ENCODE peak calls at places on chromosomes 4 and X, in nine cellular contexts. Q is DMS153; O is EL; E is C1 segment of cervical spinal cord; N is renal cortical epithelial cell; Y is iPS DF 6.9; S is stimulated activated CD4-positive, alpha-beta T cell treated with anti-CD3 and anti-CD28 coated beads, Interleukin-1b, Interleukin-23, amount 100 ng/mL, for 1 hour; I is astrocyte of the cerebellum; F is T-helper 1 cell. A is an unnamed sample.

GRCh38 chr4:183402771-183403170 is 41.7 kb upstream of the CDKN2AIP start:
- DNase-seq in Q (peak; percentile 60), O (peak; percentile 13), E (no peak), N (peak; percentile 46), Y (no peak), S (no peak), I (no peak), F (no peak), A (no peak)

GRCh38 chrX:45781901-45782553 is 581.4 kb upstream of the DIPK2B start:
- DNase-seq in Q (no peak), O (peak; percentile 67), E (no peak), N (peak; percentile 67), Y (no peak), S (no peak), I (no peak), F (no peak), A (no peak)

GRCh38 chr4:10008208-10009005 is 12.9 kb downstream of the SLC2A9 start:
- DNase-seq in Q (peak; percentile 27), O (no peak), E (no peak), N (peak; percentile 37), Y (no peak), S (no peak), I (no peak), F (no peak), A (no peak)

GRCh38 chr4:91961504-91961903 is 342.3 kb upstream of the GRID2 start:
- DNase-seq in Q (no peak), O (no peak), E (no peak), N (no peak), Y (no peak), S (no peak), I (no peak), F (no peak), A (no peak)

GRCh38 chr4:183588169-183588675 is 70.8 kb downstream of the RWDD4 start:
- DNase-seq in Q (no peak), O (no peak), E (no peak), N (peak; percentile 43), Y (no peak), S (no peak), I (no peak), F (no peak), A (no peak)

GRCh38 chr4:61245321-61245720 is 45.2 kb downstream of the ADGRL3 start:
- DNase-seq in Q (no peak), O (no peak), E (peak; percentile 63), N (no peak), Y (no peak), S (no peak), I (no peak), F (no peak), A (no peak)

GRCh38 chr4:162115323-162115722 is 48.5 kb downstream of the FSTL5 start:
- DNase-seq in Q (no peak), O (no peak), E (no peak), N (peak; percentile 25), Y (no peak), S (no peak), I (no peak), F (no peak), A (no peak)

GRCh38 chrX:110004210-110004609 is 1.3 kb downstream of the TMEM164 start:
- DNase-seq in Q (no peak), O (no peak), E (no peak), N (peak; percentile 51), Y (no peak), S (no peak), I (no peak), F (no peak), A (no peak)

GRCh38 chr4:52780206-52780605 is 29.0 kb upstream of the ERVMER34-1 start:
- DNase-seq in Q (no peak), O (peak; percentile 7), E (no peak), N (no peak), Y (no peak), S (no peak), I (peak; percentile 22), F (no peak), A (no peak)

GRCh38 chrX:63350551-63350950 is 581 bp downstream of the SPIN4 start:
- DNase-seq in Q (no peak), O (peak; percentile 44), E (peak; percentile 53), N (peak; percentile 1), Y (no peak), S (no peak), I (no peak), F (no peak), A (no peak)

GRCh38 chr4:36824682-36825081 is 419.9 kb upstream of the NWD2 start:
- DNase-seq in Q (no peak), O (no peak), E (no peak), N (no peak), Y (peak; percentile 20), S (no peak), I (no peak), F (no peak), A (no peak)

GRCh38 chrX:136586386-136586785 is 54.4 kb downstream of the VGLL1 start:
- DNase-seq in Q (no peak), O (no peak), E (no peak), N (peak; percentile 2), Y (no peak), S (no peak), I (peak; percentile 33), F (peak; percentile 10), A (no peak)

GRCh38 chr4:70515342-70516245 is 2.8 kb upstream of the AMTN start:
- DNase-seq in Q (no peak), O (peak; percentile 75), E (no peak), N (no peak), Y (no peak), S (no peak), I (no peak), F (no peak), A (no peak)

GRCh38 chrX:8663325-8663724 is 68.6 kb downstream of the ANOS1 start:
- DNase-seq in Q (no peak), O (peak; percentile 3), E (no peak), N (peak; percentile 0), Y (no peak), S (no peak), I (no peak), F (no peak), A (no peak)

GRCh38 chr4:145299380-145300076 is 119.1 kb upstream of the OTUD4 start:
- DNase-seq in Q (no peak), O (peak; percentile 88), E (no peak), N (peak; percentile 74), Y (no peak), S (peak; percentile 50), I (no peak), F (no peak), A (peak; percentile 14)

GRCh38 chrX:10854594-10854993 is 234.2 kb upstream of the MID1 start:
- DNase-seq in Q (no peak), O (no peak), E (no peak), N (no peak), Y (no peak), S (no peak), I (no peak), F (no peak), A (no peak)

GRCh38 chr4:166896254-166896653 is 338.0 kb downstream of the SPOCK3 start:
- DNase-seq in Q (no peak), O (no peak), E (no peak), N (no peak), Y (no peak), S (no peak), I (no peak), F (no peak), A (no peak)

GRCh38 chr4:66863481-66863880 is 681.8 kb downstream of the CENPC start:
- DNase-seq in Q (no peak), O (no peak), E (no peak), N (no peak), Y (no peak), S (no peak), I (no peak), F (no peak), A (no peak)

GRCh38 chr4:114386637-114387233 is 211.9 kb upstream of the UGT8 start:
- DNase-seq in Q (no peak), O (peak; percentile 28), E (no peak), N (peak; percentile 35), Y (no peak), S (no peak), I (peak; percentile 29), F (no peak), A (no peak)

GRCh38 chr4:145546556-145546955 is 64.9 kb downstream of the SMAD1 start:
- DNase-seq in Q (no peak), O (no peak), E (no peak), N (no peak), Y (no peak), S (no peak), I (peak; percentile 53), F (no peak), A (no peak)

GRCh38 chr4:38831653-38832052 is 25.0 kb downstream of the TLR6 start:
- DNase-seq in Q (no peak), O (peak; percentile 54), E (no peak), N (no peak), Y (no peak), S (no peak), I (no peak), F (no peak), A (no peak)

GRCh38 chr4:100060765-100061416 is 110.8 kb upstream of the H2AZ1 start:
- DNase-seq in Q (no peak), O (no peak), E (no peak), N (no peak), Y (no peak), S (no peak), I (no peak), F (no peak), A (no peak)

GRCh38 chrX:11766487-11766886 is 8.4 kb downstream of the MSL3 start:
- DNase-seq in Q (no peak), O (no peak), E (no peak), N (no peak), Y (no peak), S (no peak), I (no peak), F (peak; percentile 15), A (no peak)

GRCh38 chr4:186144596-186145569 is 40.4 kb downstream of the FAM149A start:
- DNase-seq in Q (no peak), O (peak; percentile 44), E (peak; percentile 18), N (peak; percentile 16), Y (no peak), S (no peak), I (peak; percentile 16), F (no peak), A (no peak)

GRCh38 chr4:2991243-2991642 is 27.9 kb downstream of the GRK4 start:
- DNase-seq in Q (no peak), O (no peak), E (no peak), N (no peak), Y (no peak), S (no peak), I (no peak), F (no peak), A (no peak)

GRCh38 chr4:25767877-25768475 is 94.8 kb downstream of the SEL1L3 start:
- DNase-seq in Q (peak; percentile 1), O (peak; percentile 60), E (peak; percentile 14), N (peak; percentile 70), Y (peak; percentile 25), S (no peak), I (peak; percentile 61), F (no peak), A (no peak)

GRCh38 chrX:44234541-44234940 is 108.9 kb downstream of the EFHC2 start:
- DNase-seq in Q (no peak), O (no peak), E (no peak), N (no peak), Y (no peak), S (no peak), I (no peak), F (no peak), A (no peak)

GRCh38 chr4:125741825-125742452 is 427.2 kb downstream of the FAT4 start:
- DNase-seq in Q (no peak), O (peak; percentile 31), E (no peak), N (peak; percentile 59), Y (no peak), S (no peak), I (peak; percentile 34), F (no peak), A (no peak)

GRCh38 chr4:54882616-54883015 is 224.9 kb downstream of the KIT start:
- DNase-seq in Q (no peak), O (peak; percentile 23), E (no peak), N (no peak), Y (no peak), S (no peak), I (no peak), F (no peak), A (no peak)

GRCh38 chrX:150018931-150019331 is 80.6 kb upstream of the EOLA2 start:
- DNase-seq in Q (no peak), O (peak; percentile 61), E (no peak), N (no peak), Y (no peak), S (no peak), I (no peak), F (no peak), A (no peak)

GRCh38 chr4:103493450-103494159 is 226.2 kb downstream of the TACR3 start:
- DNase-seq in Q (no peak), O (peak; percentile 1), E (no peak), N (no peak), Y (no peak), S (no peak), I (no peak), F (no peak), A (no peak)